ENCODE peak calls at places on chromosomes 4 and X, in nine cellular contexts. B, P, M, G, I, Z, J, E and Q are unnamed samples.

GRCh38 chr4:167274346-167274745 is 40.1 kb upstream of the SPOCK3 start:
- DNase-seq in P (no peak), G (no peak), Z (no peak), I (no peak), B (no peak), E (no peak), M (no peak), J (no peak), Q (no peak)

GRCh38 chrX:1468250-1468772 is 15.6 kb upstream of the ASMTL start:
- DNase-seq in P (peak; percentile 49), B (peak; percentile 95), E (peak; percentile 71), M (peak; percentile 96), G (no peak), Z (peak; percentile 71), I (peak; percentile 9), J (peak; percentile 70), Q (peak; percentile 64)

GRCh38 chr4:157888281-157888680 is 284.5 kb downstream of the GASK1B start:
- DNase-seq in J (no peak), G (no peak), P (no peak), B (no peak), E (no peak), M (no peak), Z (no peak), I (no peak), Q (no peak)

GRCh38 chrX:31199770-31200114 is 127.9 kb upstream of the FTHL17 start:
- DNase-seq in G (no peak), J (no peak), B (no peak), P (no peak), E (no peak), M (no peak), I (no peak), Z (no peak), Q (no peak)

GRCh38 chrX:16653424-16653823 is 3.5 kb downstream of the S100G start:
- DNase-seq in G (no peak), J (no peak), P (no peak), I (no peak), B (peak; percentile 33), E (no peak), Z (no peak), M (no peak), Q (no peak)

GRCh38 chr4:171846232-171846631 is 33.0 kb downstream of the GALNTL6 start:
- DNase-seq in P (no peak), J (peak; percentile 65), I (peak; percentile 51), E (peak; percentile 22), B (peak; percentile 53), Z (no peak), G (no peak), M (peak; percentile 14), Q (no peak)

GRCh38 chr4:153205028-153205648 is 895 bp downstream of the TRIM2 start:
- DNase-seq in M (no peak), P (no peak), B (no peak), E (no peak), J (no peak), Z (no peak), G (no peak), I (no peak), Q (peak; percentile 39)

GRCh38 chr4:124060261-124060918 is 652.1 kb downstream of the ANKRD50 start:
- DNase-seq in G (no peak), E (no peak), Z (no peak), P (no peak), J (no peak), B (peak; percentile 13), M (peak; percentile 29), I (peak; percentile 98), Q (no peak)

GRCh38 chr4:109238746-109239145 is 63.7 kb downstream of the COL25A1 start:
- DNase-seq in I (no peak), Z (no peak), P (no peak), G (no peak), J (no peak), B (no peak), M (no peak), E (no peak), Q (no peak)

GRCh38 chr4:86356831-86357230 is 3.0 kb downstream of the MAPK10 start:
- DNase-seq in E (no peak), P (no peak), G (no peak), J (no peak), I (no peak), B (no peak), M (no peak), Z (no peak), Q (no peak)

GRCh38 chrX:153515435-153515834 is 2.0 kb upstream of the ATP2B3 start:
- DNase-seq in J (no peak), I (no peak), Z (no peak), B (no peak), G (no peak), M (no peak), P (no peak), E (no peak), Q (no peak)

GRCh38 chrX:130295519-130296314 is 27.0 kb upstream of the ZNF280C start:
- DNase-seq in B (no peak), M (no peak), E (no peak), G (no peak), P (no peak), J (no peak), Z (no peak), I (peak; percentile 6), Q (no peak)

GRCh38 chr4:7263166-7263565 is 70.8 kb downstream of the SORCS2 start:
- DNase-seq in I (no peak), E (no peak), M (no peak), Z (no peak), P (no peak), B (peak; percentile 17), G (no peak), J (no peak), Q (no peak)

GRCh38 chrX:152949114-152949513 is 44.8 kb downstream of the PNMA5 start:
- DNase-seq in J (no peak), E (no peak), B (no peak), I (no peak), M (no peak), Z (no peak), G (no peak), P (no peak), Q (no peak)

GRCh38 chr4:62093735-62094134 is 893.6 kb downstream of the ADGRL3 start:
- DNase-seq in G (no peak), J (no peak), I (no peak), E (no peak), P (no peak), M (no peak), Z (no peak), B (no peak), Q (no peak)

GRCh38 chrX:2391869-2392606 is 108.7 kb downstream of the DHRSX start:
- DNase-seq in J (peak; percentile 85), P (no peak), G (no peak), Z (no peak), I (peak; percentile 91), E (no peak), B (peak; percentile 100), M (no peak), Q (no peak)

GRCh38 chrX:31132803-31133202 is 61.0 kb upstream of the FTHL17 start:
- DNase-seq in J (no peak), Z (no peak), G (no peak), B (no peak), E (no peak), I (no peak), M (no peak), P (no peak), Q (no peak)

GRCh38 chr4:111979921-111980320 is 165.3 kb upstream of the FAM241A start:
- DNase-seq in P (no peak), Z (no peak), I (no peak), M (no peak), J (no peak), E (no peak), B (no peak), G (no peak), Q (no peak)

GRCh38 chrX:39705299-39705698 is 392.5 kb downstream of the BCOR start:
- DNase-seq in M (no peak), Z (no peak), I (peak; percentile 92), J (peak; percentile 66), P (no peak), G (no peak), B (peak; percentile 81), E (no peak), Q (no peak)

GRCh38 chr4:182916483-182917181 is 554 bp downstream of the DCTD start:
- DNase-seq in M (peak; percentile 44), J (peak; percentile 65), B (peak; percentile 48), E (peak; percentile 42), P (no peak), Z (no peak), G (peak; percentile 14), I (peak; percentile 77), Q (no peak)

GRCh38 chr4:128163177-128164117 is 102.3 kb downstream of the LARP1B start:
- DNase-seq in Z (no peak), P (no peak), E (no peak), I (peak; percentile 81), J (peak; percentile 73), G (no peak), M (no peak), B (peak; percentile 83), Q (no peak)

GRCh38 chr4:183556947-183557346 is 52.1 kb downstream of the ING2 start:
- DNase-seq in M (no peak), G (no peak), I (no peak), P (no peak), E (no peak), Z (no peak), B (no peak), J (no peak), Q (no peak)

GRCh38 chr4:38699112-38699511 is 35.1 kb downstream of the KLF3 start:
- DNase-seq in I (no peak), P (no peak), E (no peak), B (no peak), G (no peak), M (no peak), J (no peak), Z (no peak), Q (no peak)

GRCh38 chrX:29531336-29531735 is 684.0 kb upstream of the MAGEB2 start:
- DNase-seq in I (no peak), B (no peak), M (no peak), J (no peak), P (no peak), E (peak; percentile 37), Z (no peak), G (no peak), Q (no peak)

GRCh38 chrX:95383778-95384177 is 1300.9 kb upstream of the DIAPH2 start:
- DNase-seq in B (no peak), P (no peak), E (no peak), G (no peak), Z (no peak), M (no peak), I (no peak), J (no peak), Q (no peak)

GRCh38 chr4:128597515-128597914 is 212.0 kb upstream of the JADE1 start:
- DNase-seq in Z (no peak), J (no peak), M (no peak), P (no peak), G (no peak), E (no peak), I (no peak), B (no peak), Q (no peak)

GRCh38 chr4:23972805-23973204 is 83.0 kb upstream of the PPARGC1A start:
- DNase-seq in B (no peak), Z (no peak), M (no peak), I (no peak), P (no peak), E (no peak), J (no peak), G (no peak), Q (no peak)